ENCODE peak calls at places on chromosomes 5 and 9, in ten cellular contexts. O is PC-9; R is SK-N-SH; D is tibial artery; S is H9; I is lower lobe of right lung; A is Panc1; M is aorta; Q is CD4-positive, alpha-beta memory T cell; V is foreskin keratinocyte. W is an unnamed sample. For H3K27me3 and H3K4me1, the result is how much of the 10 kb centered on the place peaks cover.

GRCh38 chr9:126756238-126756637 is 48.6 kb upstream of the ZBTB43 start:
- DNase-seq in M (no peak), Q (no peak), V (no peak), S (no peak), R (no peak), O (no peak), D (no peak), I (no peak), A (no peak), W (no peak)

GRCh38 chr9:34988218-34989055 is 1.1 kb upstream of the DNAJB5 start:
- DNase-seq in R (peak), Q (peak), O (no peak), V (no peak), D (no peak), M (peak), I (peak), A (no peak), S (peak), W (peak)

GRCh38 chr5:126373621-126374416 is 49.4 kb upstream of the GRAMD2B start:
- DNase-seq in M (no peak), D (no peak), R (no peak), I (no peak), V (no peak), S (no peak), O (no peak), Q (peak), A (no peak), W (peak)

GRCh38 chr9:81687521-81688261 is 1.7 kb downstream of the TLE1 start:
- DNase-seq in V (no peak), R (peak), D (peak), Q (peak), S (peak), O (no peak), I (peak), M (peak), A (no peak), W (peak)

GRCh38 chr5:146426853-146427618 is 20.1 kb upstream of the TCERG1 start:
- DNase-seq in M (no peak), V (no peak), S (no peak), A (no peak), O (peak), I (no peak), R (peak), D (no peak), Q (peak), W (peak)

GRCh38 chr9:112520646-112521045 is 34.0 kb downstream of the KIAA1958 start:
- DNase-seq in D (no peak), A (no peak), I (no peak), O (no peak), M (no peak), S (no peak), Q (no peak), R (no peak), V (no peak), W (no peak)

GRCh38 chr9:28688172-28688571 is 1114.9 kb upstream of the C9orf72 start:
- DNase-seq in R (no peak), I (no peak), D (no peak), O (no peak), V (no peak), M (no peak), A (no peak), Q (no peak), S (no peak), W (no peak)

GRCh38 chr5:92548351-92548750 is 1032.7 kb downstream of the NR2F1-AS1 start:
- DNase-seq in S (no peak), A (no peak), M (no peak), I (no peak), R (no peak), Q (no peak), V (no peak), O (no peak), D (no peak), W (no peak)

GRCh38 chr5:121053055-121053985 is 589.2 kb downstream of the PRR16 start:
- DNase-seq in O (no peak), I (no peak), A (no peak), R (peak), V (no peak), S (no peak), Q (no peak), D (no peak), M (no peak), W (peak)

GRCh38 chr9:95003694-95004451 is 277.4 kb downstream of the AOPEP start:
- DNase-seq in A (no peak), M (peak), I (peak), S (peak), R (peak), Q (no peak), V (no peak), D (peak), O (peak), W (peak)

GRCh38 chr9:14633906-14634565 is 59.2 kb downstream of the ZDHHC21 start:
- DNase-seq in A (no peak), I (peak), M (no peak), Q (no peak), S (no peak), R (no peak), D (no peak), V (no peak), O (no peak), W (no peak)

GRCh38 chr5:53109041-53109435 is 519 bp downstream of the MOCS2 start:
- DNase-seq in V (no peak), O (peak), A (no peak), D (no peak), S (no peak), R (no peak), I (no peak), Q (no peak), M (no peak), W (peak)

GRCh38 chr9:130172858-130173461 is 756 bp downstream of the NCS1 start:
- DNase-seq in O (no peak), R (peak), M (peak), S (no peak), I (no peak), Q (peak), V (no peak), D (no peak), A (no peak), W (peak)

GRCh38 chr5:107673106-107673367 is 2.3 kb upstream of the EFNA5 start:
- DNase-seq in V (no peak), M (no peak), Q (no peak), D (no peak), R (no peak), A (no peak), S (no peak), O (no peak), I (no peak), W (no peak)

GRCh38 chr5:37495210-37495609 is 116.1 kb downstream of the WDR70 start:
- DNase-seq in Q (no peak), A (no peak), O (no peak), V (no peak), D (no peak), M (no peak), I (no peak), S (no peak), R (no peak), W (peak)

GRCh38 chr5:98193921-98194760 is 579.3 kb upstream of the RGMB start:
- DNase-seq in A (no peak), S (no peak), D (no peak), O (no peak), I (no peak), R (no peak), V (peak), Q (no peak), M (no peak), W (no peak)

GRCh38 chr9:135990468-135991429 is 29.6 kb upstream of the UBAC1 start:
- DNase-seq in V (no peak), M (peak), S (peak), I (no peak), A (no peak), R (peak), Q (peak), O (no peak), D (no peak), W (peak)

GRCh38 chr9:113125636-113126035 is 25.2 kb upstream of the SLC31A2 start:
- DNase-seq in O (no peak), D (no peak), M (no peak), V (no peak), R (no peak), Q (no peak), I (no peak), A (no peak), S (no peak), W (no peak)

GRCh38 chr9:127963359-127964064 is 17.3 kb downstream of the EEIG1 start:
- DNase-seq in A (no peak), S (no peak), I (no peak), O (no peak), D (no peak), R (no peak), M (no peak), Q (no peak), V (no peak), W (no peak)

GRCh38 chr9:72022846-72023245 is 37.6 kb downstream of the C9orf57 start:
- DNase-seq in A (no peak), S (no peak), M (no peak), Q (no peak), I (no peak), V (peak), O (peak), D (no peak), R (no peak), W (peak)

GRCh38 chr9:90965911-90966290 is 164.3 kb downstream of the SYK start:
- DNase-seq in O (no peak), S (no peak), R (no peak), I (no peak), V (no peak), Q (no peak), A (no peak), M (no peak), D (no peak), W (no peak)

GRCh38 chr9:134158753-134159392 is 5.5 kb downstream of the RNU6ATAC start:
- DNase-seq in R (no peak), M (peak), V (no peak), I (no peak), S (no peak), A (no peak), Q (no peak), O (no peak), D (no peak), W (no peak)

GRCh38 chr9:27198175-27198574 is 89.2 kb downstream of the TEK start:
- DNase-seq in M (no peak), S (no peak), O (no peak), Q (no peak), V (no peak), R (no peak), D (no peak), A (no peak), I (no peak), W (no peak)

GRCh38 chr5:90484540-90484939 is 9.9 kb downstream of the POLR3G start:
- DNase-seq in A (no peak), D (no peak), V (no peak), I (no peak), R (no peak), S (no peak), M (no peak), O (no peak), Q (no peak), W (no peak)

GRCh38 chr9:126638571-126639132 is 24.9 kb downstream of the LMX1B start:
- DNase-seq in S (peak), R (peak), I (no peak), M (no peak), D (no peak), A (no peak), Q (no peak), O (no peak), V (no peak), W (no peak)

GRCh38 chr5:14471557-14471956 is 110.0 kb upstream of the OTULINL start:
- DNase-seq in S (no peak), I (no peak), V (no peak), A (no peak), O (no peak), M (no peak), R (no peak), Q (no peak), D (no peak), W (peak)

GRCh38 chr5:14476791-14477435 is 104.7 kb upstream of the OTULINL start:
- DNase-seq in I (no peak), Q (no peak), M (no peak), R (no peak), A (peak), S (no peak), V (peak), O (peak), D (no peak), W (peak)

GRCh38 chr5:14472986-14473567 is 108.5 kb upstream of the OTULINL start:
- DNase-seq in O (no peak), R (no peak), S (no peak), D (no peak), V (no peak), A (no peak), I (no peak), M (no peak), Q (no peak), W (no peak)

GRCh38 chr5:14479143-14479701 is 102.4 kb upstream of the OTULINL start:
- DNase-seq in I (no peak), R (no peak), D (no peak), S (no peak), O (no peak), Q (no peak), A (no peak), V (no peak), M (no peak), W (no peak)

DNA sequence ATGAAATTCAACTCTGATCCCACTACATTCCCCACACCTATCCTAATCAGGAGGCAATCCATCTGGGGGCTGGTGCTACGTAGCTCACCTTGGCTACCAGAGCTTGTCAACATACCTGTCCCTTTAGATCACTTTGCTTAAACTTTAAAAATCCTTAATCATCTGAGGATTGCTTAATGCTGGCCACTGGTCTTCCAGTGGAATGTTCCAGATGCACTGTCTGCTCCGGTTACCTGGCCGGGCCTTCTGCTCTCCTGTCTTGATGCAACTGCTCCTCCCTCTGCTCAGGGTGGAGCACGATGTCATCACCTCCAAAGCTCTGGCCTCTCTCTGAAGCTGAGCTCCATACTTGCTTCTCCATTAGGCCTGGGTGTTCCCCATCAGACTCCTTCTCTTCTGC is 106.6 kb upstream of the OTULINL start:
- DNase-seq in S (no peak), I (no peak), A (no peak), D (no peak), R (no peak), O (peak), M (no peak), Q (no peak), V (peak), W (no peak)
- H3K27me3 ChIP-seq in S (under half), I (under half), A (under half), D (under half), R (under half), O (under half), M (under half), Q (under half), V (under half), W (under half)

GRCh38 chr5:160837749-160838593 is 14.0 kb downstream of the ATP10B start:
- DNase-seq in M (no peak), O (no peak), V (peak), I (no peak), D (no peak), Q (no peak), A (no peak), R (no peak), S (no peak), W (no peak)
- H3K4me1 ChIP-seq in M (under half), O (under half), V (under half), I (under half), D (under half), Q (under half), A (under half), R (under half), S (under half), W (under half)

DNA sequence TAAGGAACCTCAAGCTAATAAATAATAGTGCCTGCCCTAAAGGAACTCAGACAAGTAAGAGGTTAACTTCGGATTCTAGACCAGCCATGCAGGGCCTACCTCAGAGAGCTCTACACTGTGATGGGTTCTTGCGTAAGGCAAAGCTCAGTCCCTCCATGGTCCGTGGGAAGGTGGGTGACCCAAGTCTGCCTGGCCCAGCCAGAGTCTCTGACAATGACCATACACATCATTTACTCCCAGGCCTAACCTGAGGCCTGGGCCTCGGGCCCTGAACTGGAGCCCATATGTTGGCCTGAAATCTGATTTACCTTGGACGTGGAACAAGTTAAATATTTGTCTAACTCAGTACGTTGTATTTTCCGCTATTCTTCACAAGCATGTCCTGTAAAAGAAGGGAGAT is 55.1 kb downstream of the TMEM174 start:
- DNase-seq in V (no peak), S (no peak), Q (no peak), M (no peak), A (no peak), R (no peak), O (no peak), I (no peak), D (no peak), W (no peak)
- H3K27me3 ChIP-seq in V (under half), S (under half), Q (under half), M (under half), A (under half), R (under half), O (under half), I (half or more), D (under half), W (half or more)

GRCh38 chr5:139474815-139475791 is 4.3 kb downstream of the SMIM33 start:
- DNase-seq in V (no peak), S (no peak), I (no peak), R (no peak), A (no peak), D (peak), O (no peak), Q (peak), M (no peak), W (peak)
- H3K4me1 ChIP-seq in V (under half), S (under half), I (half or more), R (under half), A (under half), D (under half), O (under half), Q (half or more), M (under half), W (under half)

DNA sequence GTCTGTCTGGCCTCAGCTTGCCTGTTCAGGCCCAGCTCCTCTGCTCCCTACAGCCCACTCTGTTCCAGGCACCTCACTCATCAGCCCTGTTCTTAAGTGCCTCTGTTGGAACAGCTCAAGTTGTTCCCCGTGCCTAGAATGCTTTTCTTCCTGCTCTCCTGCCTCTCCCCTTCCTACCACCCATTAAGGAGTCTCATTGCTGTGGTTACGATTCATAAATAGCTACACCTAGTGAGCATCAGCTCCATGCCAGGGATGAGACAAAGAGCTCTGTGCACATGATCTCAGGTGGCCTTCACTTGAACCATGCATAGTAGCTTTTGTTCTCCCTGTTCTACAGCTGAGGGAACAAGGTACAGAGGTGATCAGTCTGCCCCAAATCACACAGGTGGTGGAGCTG is 54.3 kb downstream of the PSD2 start:
- DNase-seq in S (no peak), Q (no peak), R (no peak), V (no peak), O (peak), I (no peak), M (no peak), D (no peak), A (no peak), W (no peak)
- H3K27me3 ChIP-seq in S (under half), Q (under half), R (under half), V (under half), O (under half), I (under half), M (under half), D (under half), A (under half), W (under half)

DNA sequence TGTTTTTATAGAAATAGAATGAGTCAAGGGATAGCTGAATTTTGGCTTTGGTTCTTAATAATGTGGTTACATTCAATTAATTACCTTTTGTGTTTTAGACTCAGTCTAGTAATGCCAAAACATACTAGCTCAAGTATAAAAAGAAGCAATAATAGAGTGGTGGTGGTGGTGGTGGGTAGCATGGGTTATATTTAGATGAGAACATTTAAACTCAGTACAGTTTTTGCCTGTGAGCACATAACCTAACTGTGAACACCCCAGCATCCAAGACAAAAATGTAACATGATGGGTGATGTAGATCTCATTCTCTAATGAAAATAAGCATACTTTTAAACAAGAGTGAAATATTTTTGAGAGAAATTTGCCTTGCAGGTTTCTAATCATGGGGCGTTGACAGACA is 14.2 kb downstream of the CPEB4 start:
- DNase-seq in I (no peak), S (no peak), D (no peak), A (no peak), M (no peak), V (no peak), Q (no peak), R (no peak), O (no peak), W (no peak)
- H3K4me1 ChIP-seq in I (half or more), S (under half), D (under half), A (under half), M (under half), V (under half), Q (under half), R (under half), O (under half), W (under half)

GRCh38 chr5:3350781-3351180 is 244.9 kb upstream of the IRX1 start:
- DNase-seq in S (peak), Q (no peak), I (no peak), M (peak), R (no peak), A (no peak), V (no peak), O (no peak), D (no peak), W (no peak)
- H3K27me3 ChIP-seq in S (under half), Q (under half), I (under half), M (under half), R (under half), A (under half), V (under half), O (half or more), D (under half), W (under half)

DNA sequence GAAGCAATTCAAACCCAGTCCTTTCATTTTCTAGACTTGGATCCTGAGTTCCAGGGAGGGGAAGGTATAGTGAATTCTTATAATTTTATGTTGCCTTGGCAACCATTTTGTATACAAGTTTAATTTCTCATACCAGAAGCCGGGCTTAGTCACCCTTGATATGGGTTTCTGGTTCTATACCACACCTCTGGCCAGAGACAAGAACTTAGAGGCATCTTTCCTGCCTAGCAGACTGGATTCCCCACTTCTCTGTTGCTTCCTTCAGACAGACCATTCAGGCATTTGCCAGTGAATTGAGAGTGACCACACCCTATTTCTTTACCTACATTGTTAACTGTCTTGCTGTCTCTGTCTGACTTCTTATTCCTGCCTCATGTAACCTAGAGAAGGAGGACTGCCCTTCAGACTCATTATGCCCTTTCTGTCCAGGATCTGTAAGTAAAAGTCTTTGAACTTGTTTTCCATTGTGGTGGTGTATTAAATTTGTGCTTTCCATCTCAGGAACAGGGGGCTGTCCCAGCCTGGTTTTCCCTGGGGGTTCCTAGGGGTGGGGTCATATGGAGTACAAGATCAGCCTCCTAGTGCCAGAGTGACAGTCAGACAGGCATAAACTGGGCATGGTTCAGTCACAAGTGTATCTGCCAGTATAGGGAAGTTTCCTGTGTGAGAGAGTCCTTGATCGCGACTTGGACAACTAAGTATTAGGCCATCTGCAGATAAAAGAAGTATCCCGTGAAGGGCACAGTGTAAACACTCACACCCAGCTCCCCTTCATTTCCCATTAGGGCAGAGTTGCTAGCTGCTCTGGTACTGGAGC is 27.4 kb downstream of the TNFSF8 start:
- DNase-seq in V (no peak), R (no peak), O (no peak), I (no peak), M (no peak), Q (peak), S (no peak), A (no peak), D (no peak), W (no peak)
- H3K4me1 ChIP-seq in V (under half), R (under half), O (under half), I (under half), M (under half), Q (half or more), S (under half), A (under half), D (under half), W (under half)

W was measured in adipocyte.